ENCODE peak calls at places on chromosomes 6 and 20, in seven cellular contexts. L, A, O, T, E, H and D are unnamed samples.

GRCh38 chr6:155212616-155213380 is 51.0 kb upstream of the CLDN20 start:
- DNase-seq in H (no peak), E (no peak), A (no peak), L (no peak), T (no peak), O (no peak), D (no peak)

GRCh38 chr6:2799936-2800527 is 34.8 kb downstream of the WRNIP1 start:
- DNase-seq in L (no peak), A (no peak), E (peak; percentile 5), T (no peak), O (no peak), H (no peak), D (peak; percentile 92)

GRCh38 chr6:35310265-35310831 is 12.7 kb downstream of the DEF6 start:
- DNase-seq in T (no peak), H (no peak), E (no peak), L (no peak), O (no peak), A (no peak), D (no peak)

GRCh38 chr6:37004044-37004984 is 1.1 kb upstream of the FGD2 start:
- DNase-seq in H (no peak), A (no peak), L (no peak), E (no peak), T (no peak), O (no peak), D (no peak)

GRCh38 chr6:43771210-43771857 is 1.3 kb downstream of the VEGFA start:
- DNase-seq in O (peak; percentile 79), A (peak; percentile 53), H (no peak), L (peak; percentile 59), E (peak; percentile 39), T (peak; percentile 77), D (peak; percentile 72)

GRCh38 chr20:434221-434620 is 26.1 kb downstream of the RBCK1 start:
- DNase-seq in A (no peak), L (no peak), T (no peak), E (no peak), H (no peak), O (no peak), D (no peak)

GRCh38 chr20:25254986-25255680 is 7.2 kb downstream of the PYGB start:
- DNase-seq in E (no peak), H (no peak), T (no peak), O (peak; percentile 85), L (no peak), A (peak; percentile 36), D (no peak)

GRCh38 chr20:36181934-36182603 is 27.5 kb downstream of the EPB41L1 start:
- DNase-seq in A (peak; percentile 19), H (no peak), O (no peak), T (no peak), E (no peak), L (peak; percentile 77), D (no peak)

GRCh38 chr6:96391776-96392175 is 129.8 kb upstream of the UFL1 start:
- DNase-seq in T (peak; percentile 99), A (peak; percentile 36), O (no peak), H (peak; percentile 65), E (no peak), L (no peak), D (peak; percentile 56)

GRCh38 chr6:4510317-4510716 is 265.9 kb upstream of the CDYL start:
- DNase-seq in O (no peak), E (no peak), L (no peak), T (no peak), A (no peak), H (no peak), D (no peak)

GRCh38 chr6:132020138-132020551 is 69.0 kb upstream of the CCN2 start:
- DNase-seq in L (peak; percentile 30), T (no peak), H (no peak), A (no peak), E (no peak), O (peak; percentile 21), D (no peak)

GRCh38 chr6:168159503-168159902 is 80.5 kb upstream of the FRMD1 start:
- DNase-seq in H (no peak), E (no peak), A (no peak), O (no peak), L (no peak), T (no peak), D (no peak)

GRCh38 chr6:132764370-132764769 is 6.7 kb upstream of the VNN2 start:
- DNase-seq in H (no peak), O (peak; percentile 53), E (no peak), T (no peak), L (peak; percentile 67), A (peak; percentile 95), D (peak; percentile 34)

GRCh38 chr6:47679507-47679906 is 18.9 kb upstream of the ADGRF4 start:
- DNase-seq in A (no peak), E (no peak), T (no peak), O (no peak), L (no peak), H (no peak), D (no peak)